ENCODE peak calls at places on chromosomes 6 and 20, in eight cellular contexts. One of them, this sample, is unnamed.

GRCh38 chr20:41091926-41092325 is 45.4 kb upstream of the PLCG1 start:
- DNase-seq in nephron progenitor cell: no peak
- DNase-seq in mucosa of descending colon: no peak
- DNase-seq in HS-5: no peak
- DNase-seq in stimulated activated CD8-positive, alpha-beta memory T cell treated with anti-CD3 and anti-CD28 coated beads, Interleukin-4, amount 100 ng/mL, for 24 hours: no peak
- DNase-seq in H9: no peak
- DNase-seq in NCI-H446: no peak
- DNase-seq in kidney tubule cell: no peak
- DNase-seq in this sample: no peak

GRCh38 chr6:43842964-43843645 is 73.1 kb downstream of the VEGFA start:
- DNase-seq in H9: no peak
- DNase-seq in HS-5: no peak
- DNase-seq in NCI-H446: no peak
- DNase-seq in mucosa of descending colon: peak
- DNase-seq in kidney tubule cell: no peak
- DNase-seq in nephron progenitor cell: no peak
- DNase-seq in stimulated activated CD8-positive, alpha-beta memory T cell treated with anti-CD3 and anti-CD28 coated beads, Interleukin-4, amount 100 ng/mL, for 24 hours: no peak
- DNase-seq in this sample: peak

GRCh38 chr20:14197097-14197496 is 140.3 kb downstream of the FLRT3 start:
- DNase-seq in HS-5: peak
- DNase-seq in mucosa of descending colon: no peak
- DNase-seq in nephron progenitor cell: no peak
- DNase-seq in kidney tubule cell: peak
- DNase-seq in H9: no peak
- DNase-seq in stimulated activated CD8-positive, alpha-beta memory T cell treated with anti-CD3 and anti-CD28 coated beads, Interleukin-4, amount 100 ng/mL, for 24 hours: no peak
- DNase-seq in NCI-H446: no peak
- DNase-seq in this sample: no peak

GRCh38 chr6:50655848-50656453 is 57.4 kb upstream of the TFAP2D start:
- DNase-seq in HS-5: no peak
- DNase-seq in H9: no peak
- DNase-seq in kidney tubule cell: peak
- DNase-seq in nephron progenitor cell: no peak
- DNase-seq in mucosa of descending colon: peak
- DNase-seq in stimulated activated CD8-positive, alpha-beta memory T cell treated with anti-CD3 and anti-CD28 coated beads, Interleukin-4, amount 100 ng/mL, for 24 hours: no peak
- DNase-seq in NCI-H446: no peak
- DNase-seq in this sample: no peak

GRCh38 chr6:121794630-121795029 is 359.2 kb downstream of the GJA1 start:
- DNase-seq in mucosa of descending colon: no peak
- DNase-seq in H9: no peak
- DNase-seq in NCI-H446: no peak
- DNase-seq in stimulated activated CD8-positive, alpha-beta memory T cell treated with anti-CD3 and anti-CD28 coated beads, Interleukin-4, amount 100 ng/mL, for 24 hours: no peak
- DNase-seq in kidney tubule cell: peak
- DNase-seq in nephron progenitor cell: no peak
- DNase-seq in HS-5: peak
- DNase-seq in this sample: no peak

GRCh38 chr6:95431637-95432228 is 145.6 kb upstream of the MANEA start:
- DNase-seq in NCI-H446: no peak
- DNase-seq in HS-5: peak
- DNase-seq in mucosa of descending colon: peak
- DNase-seq in nephron progenitor cell: peak
- DNase-seq in kidney tubule cell: peak
- DNase-seq in H9: no peak
- DNase-seq in stimulated activated CD8-positive, alpha-beta memory T cell treated with anti-CD3 and anti-CD28 coated beads, Interleukin-4, amount 100 ng/mL, for 24 hours: no peak
- DNase-seq in this sample: peak

GRCh38 chr6:144302701-144303351 is 17.7 kb downstream of the UTRN start:
- DNase-seq in H9: no peak
- DNase-seq in stimulated activated CD8-positive, alpha-beta memory T cell treated with anti-CD3 and anti-CD28 coated beads, Interleukin-4, amount 100 ng/mL, for 24 hours: no peak
- DNase-seq in NCI-H446: no peak
- DNase-seq in HS-5: no peak
- DNase-seq in kidney tubule cell: no peak
- DNase-seq in nephron progenitor cell: no peak
- DNase-seq in mucosa of descending colon: no peak
- DNase-seq in this sample: no peak

GRCh38 chr6:106858653-106859092 is 115.9 kb downstream of the CD24 start:
- DNase-seq in NCI-H446: no peak
- DNase-seq in HS-5: peak
- DNase-seq in H9: no peak
- DNase-seq in mucosa of descending colon: peak
- DNase-seq in nephron progenitor cell: no peak
- DNase-seq in kidney tubule cell: peak
- DNase-seq in stimulated activated CD8-positive, alpha-beta memory T cell treated with anti-CD3 and anti-CD28 coated beads, Interleukin-4, amount 100 ng/mL, for 24 hours: no peak
- DNase-seq in this sample: peak

GRCh38 chr6:84777888-84778287 is 13.5 kb upstream of the TBX18 start:
- DNase-seq in H9: no peak
- DNase-seq in stimulated activated CD8-positive, alpha-beta memory T cell treated with anti-CD3 and anti-CD28 coated beads, Interleukin-4, amount 100 ng/mL, for 24 hours: no peak
- DNase-seq in NCI-H446: no peak
- DNase-seq in nephron progenitor cell: no peak
- DNase-seq in HS-5: peak
- DNase-seq in kidney tubule cell: peak
- DNase-seq in mucosa of descending colon: no peak
- DNase-seq in this sample: no peak

GRCh38 chr6:42378125-42378524 is 73.6 kb downstream of the TRERF1 start:
- DNase-seq in stimulated activated CD8-positive, alpha-beta memory T cell treated with anti-CD3 and anti-CD28 coated beads, Interleukin-4, amount 100 ng/mL, for 24 hours: no peak
- DNase-seq in H9: no peak
- DNase-seq in kidney tubule cell: no peak
- DNase-seq in nephron progenitor cell: no peak
- DNase-seq in HS-5: no peak
- DNase-seq in mucosa of descending colon: no peak
- DNase-seq in NCI-H446: no peak
- DNase-seq in this sample: no peak

GRCh38 chr20:37447688-37448087 is 73.4 kb upstream of the NNAT start:
- DNase-seq in kidney tubule cell: no peak
- DNase-seq in nephron progenitor cell: no peak
- DNase-seq in NCI-H446: no peak
- DNase-seq in HS-5: no peak
- DNase-seq in mucosa of descending colon: no peak
- DNase-seq in H9: no peak
- DNase-seq in stimulated activated CD8-positive, alpha-beta memory T cell treated with anti-CD3 and anti-CD28 coated beads, Interleukin-4, amount 100 ng/mL, for 24 hours: no peak
- DNase-seq in this sample: no peak

GRCh38 chr6:63504777-63505384 is 67.4 kb upstream of the LOC128125822 start:
- DNase-seq in mucosa of descending colon: no peak
- DNase-seq in HS-5: no peak
- DNase-seq in kidney tubule cell: peak
- DNase-seq in nephron progenitor cell: no peak
- DNase-seq in stimulated activated CD8-positive, alpha-beta memory T cell treated with anti-CD3 and anti-CD28 coated beads, Interleukin-4, amount 100 ng/mL, for 24 hours: no peak
- DNase-seq in H9: no peak
- DNase-seq in NCI-H446: no peak
- DNase-seq in this sample: no peak

GRCh38 chr20:17872920-17873319 is 95.7 kb downstream of the SNX5 start:
- DNase-seq in stimulated activated CD8-positive, alpha-beta memory T cell treated with anti-CD3 and anti-CD28 coated beads, Interleukin-4, amount 100 ng/mL, for 24 hours: no peak
- DNase-seq in mucosa of descending colon: no peak
- DNase-seq in nephron progenitor cell: no peak
- DNase-seq in HS-5: no peak
- DNase-seq in H9: no peak
- DNase-seq in kidney tubule cell: no peak
- DNase-seq in NCI-H446: no peak
- DNase-seq in this sample: no peak

GRCh38 chr6:148358196-148358785 is 15.7 kb downstream of the SASH1 start:
- DNase-seq in mucosa of descending colon: peak
- DNase-seq in nephron progenitor cell: no peak
- DNase-seq in HS-5: no peak
- DNase-seq in NCI-H446: no peak
- DNase-seq in stimulated activated CD8-positive, alpha-beta memory T cell treated with anti-CD3 and anti-CD28 coated beads, Interleukin-4, amount 100 ng/mL, for 24 hours: no peak
- DNase-seq in H9: no peak
- DNase-seq in kidney tubule cell: no peak
- DNase-seq in this sample: peak

GRCh38 chr20:63856111-63856511 is 5.2 kb upstream of the ABHD16B start:
- DNase-seq in stimulated activated CD8-positive, alpha-beta memory T cell treated with anti-CD3 and anti-CD28 coated beads, Interleukin-4, amount 100 ng/mL, for 24 hours: no peak
- DNase-seq in HS-5: no peak
- DNase-seq in nephron progenitor cell: peak
- DNase-seq in kidney tubule cell: no peak
- DNase-seq in H9: peak
- DNase-seq in NCI-H446: no peak
- DNase-seq in mucosa of descending colon: no peak
- DNase-seq in this sample: no peak